ENCODE peak calls at places on chromosomes 13 and 19, in four cellular contexts. J is AG09309, L is NCI-H510A treated with DMSO at 0.1 percent for 48 hours, P is substantia nigra. X is an unnamed sample.

GRCh38 chr19:13823256-13823655 is 28.0 kb downstream of the ZSWIM4 start:
- DNase-seq in L (no peak), P (peak; percentile 57), J (no peak), X (no peak)

GRCh38 chr13:82772802-82773201 is 1109.5 kb downstream of the SLITRK1 start:
- DNase-seq in P (no peak), J (no peak), L (no peak), X (no peak)

GRCh38 chr19:29815231-29815630 is 3.4 kb downstream of the CCNE1 start:
- DNase-seq in L (no peak), J (no peak), P (no peak), X (no peak)

GRCh38 chr13:27053235-27053884 is 118.3 kb downstream of the USP12 start:
- DNase-seq in L (no peak), P (no peak), J (no peak), X (no peak)

GRCh38 chr13:101626925-101627555 is 174.6 kb downstream of the ITGBL1 start:
- DNase-seq in L (no peak), J (no peak), P (no peak), X (no peak)

GRCh38 chr19:36081894-36082293 is 27.2 kb downstream of the WDR62 start:
- DNase-seq in P (no peak), J (no peak), L (no peak), X (no peak)

GRCh38 chr13:93963266-93964131 is 516.0 kb downstream of the DCT start:
- DNase-seq in J (peak; percentile 11), L (peak; percentile 64), P (no peak), X (no peak)

GRCh38 chr13:91647361-91647970 is 249.0 kb downstream of the GPC5 start:
- DNase-seq in P (no peak), L (no peak), J (no peak), X (no peak)

GRCh38 chr19:58538257-58539168 is 5.4 kb upstream of the TRIM28 start:
- DNase-seq in L (no peak), P (no peak), J (no peak), X (no peak)

GRCh38 chr13:98473135-98473791 is 103.6 kb downstream of the STK24 start:
- DNase-seq in L (no peak), P (no peak), J (no peak), X (no peak)

GRCh38 chr13:23512762-23513395 is 57.3 kb upstream of the TNFRSF19 start:
- DNase-seq in L (no peak), J (no peak), P (no peak), X (no peak)

GRCh38 chr13:36294061-36294460 is 3.6 kb downstream of the CCDC169 start:
- DNase-seq in P (no peak), L (no peak), J (no peak), X (no peak)

X was measured in putamen.